ENCODE peak calls at places on chromosomes 6 and 20, in four cellular contexts. K is fibroblast of the aortic adventitia, J is foreskin fibroblast, H is astrocyte of the spinal cord. F is an unnamed sample.

GRCh38 chr6:85185977-85186376 is 263.9 kb upstream of the NT5E start:
- DNase-seq in K (peak), J (peak), H (peak), F (no peak)

GRCh38 chr6:11500008-11500407 is 37.5 kb upstream of the TMEM170B start:
- DNase-seq in K (peak), J (no peak), H (peak), F (peak)

GRCh38 chr6:17093692-17094091 is 8.2 kb upstream of the STMND1 start:
- DNase-seq in K (no peak), J (no peak), H (no peak), F (no peak)

GRCh38 chr20:14134004-14134403 is 138.7 kb downstream of the MACROD2 start:
- DNase-seq in K (no peak), J (no peak), H (no peak), F (no peak)

GRCh38 chr6:8939615-8940014 is 504.3 kb upstream of the SLC35B3 start:
- DNase-seq in K (no peak), J (no peak), H (no peak), F (no peak)

GRCh38 chr6:12298017-12298958 is 8.1 kb downstream of the EDN1 start:
- DNase-seq in K (no peak), J (no peak), H (no peak), F (no peak)

GRCh38 chr6:87832025-87832825 is 130.2 kb upstream of the AKIRIN2 start:
- DNase-seq in K (peak), J (peak), H (peak), F (peak)

GRCh38 chr6:21587925-21588811 is 5.4 kb upstream of the SOX4 start:
- DNase-seq in K (peak), J (peak), H (peak), F (no peak)

GRCh38 chr20:5065489-5066383 is 54.0 kb downstream of the PCNA start:
- DNase-seq in K (peak), J (peak), H (peak), F (peak)

GRCh38 chr6:39824030-39824926 is 32.1 kb downstream of the DAAM2 start:
- DNase-seq in K (no peak), J (no peak), H (peak), F (no peak)

GRCh38 chr6:69988458-69989126 is 122.2 kb downstream of the COL19A1 start:
- DNase-seq in K (no peak), J (no peak), H (no peak), F (no peak)

GRCh38 chr20:39298566-39299501 is 336.7 kb downstream of the DHX35 start:
- DNase-seq in K (no peak), J (no peak), H (no peak), F (no peak)

GRCh38 chr6:5537967-5538366 is 276.7 kb downstream of the FARS2 start:
- DNase-seq in K (peak), J (peak), H (no peak), F (no peak)

GRCh38 chr6:97026298-97026697 is 101.8 kb downstream of the KLHL32 start:
- DNase-seq in K (no peak), J (no peak), H (no peak), F (no peak)

GRCh38 chr6:119119989-119120388 is 41.5 kb upstream of the FAM184A start:
- DNase-seq in K (peak), J (peak), H (peak), F (no peak)
- H3K4me3 ChIP-seq in K (no peak), J (no peak), H (no peak), F (no peak)

GRCh38 chr6:90534337-90535025 is 52.4 kb downstream of the MAP3K7 start:
- DNase-seq in K (no peak), J (no peak), H (no peak), F (no peak)
- TF ChIP-seq CTCF in K (no peak), J (no peak), H (no peak), F (no peak)

DNA sequence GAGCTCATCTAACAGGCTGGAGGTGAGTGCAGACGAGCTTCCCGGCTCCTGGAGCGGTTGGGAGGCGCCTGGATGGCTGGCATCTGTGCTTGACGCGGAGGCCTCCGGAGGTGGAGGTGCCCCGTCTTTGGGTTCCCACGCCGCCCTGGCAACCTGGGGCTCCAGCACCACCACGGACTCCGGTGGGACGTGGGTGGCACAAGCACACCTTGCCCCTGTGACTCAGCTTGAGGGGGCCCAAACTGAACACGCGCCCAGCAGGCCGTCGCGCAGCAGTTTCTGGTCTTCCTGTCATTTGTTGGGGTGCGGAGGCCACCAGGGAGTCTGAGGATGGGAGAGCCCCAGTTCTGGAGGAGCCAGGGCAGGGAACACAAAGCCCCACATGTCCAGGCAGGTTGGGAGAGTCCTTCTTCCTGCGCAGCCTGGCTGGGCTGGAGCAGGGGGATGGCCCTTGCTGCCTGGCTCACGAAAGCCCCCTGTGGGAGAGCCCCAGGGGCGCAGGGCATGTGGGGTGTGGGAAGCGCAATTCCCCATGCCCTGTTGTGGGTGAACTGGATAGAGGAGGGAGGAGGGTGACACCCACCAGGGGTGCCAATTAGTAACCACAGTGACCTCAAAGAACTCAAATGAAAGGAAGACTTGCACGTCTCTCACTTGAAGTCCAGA is 1378.6 kb upstream of the DEFB115 start:
- DNase-seq in K (no peak), J (no peak), H (no peak), F (no peak)
- H3K4me3 ChIP-seq in K (no peak), J (no peak), H (peak), F (no peak)

DNA sequence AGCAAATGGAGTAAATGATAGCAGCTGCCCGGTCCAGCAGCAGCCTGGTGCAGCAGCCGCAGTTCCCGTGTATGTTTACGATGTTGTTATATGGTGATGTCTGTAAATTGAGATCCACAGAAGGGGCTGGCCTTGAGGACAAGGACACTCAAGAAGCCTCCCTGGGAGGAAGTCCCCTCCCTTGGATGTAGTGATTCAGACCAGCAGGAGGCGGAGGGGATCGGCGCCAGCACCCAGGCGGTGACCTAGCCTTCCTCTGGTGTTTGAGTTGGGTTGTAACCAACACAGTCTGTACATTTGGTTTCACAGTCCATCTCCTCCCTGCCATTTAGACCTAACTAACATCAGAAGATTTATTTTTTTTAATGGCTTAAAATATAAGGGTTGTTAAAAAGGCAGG is 187.8 kb downstream of the SYNDIG1 start:
- DNase-seq in K (peak), J (no peak), H (peak), F (peak)
- TF ChIP-seq CTCF in K (peak), J (no peak), H (peak), F (peak)

DNA sequence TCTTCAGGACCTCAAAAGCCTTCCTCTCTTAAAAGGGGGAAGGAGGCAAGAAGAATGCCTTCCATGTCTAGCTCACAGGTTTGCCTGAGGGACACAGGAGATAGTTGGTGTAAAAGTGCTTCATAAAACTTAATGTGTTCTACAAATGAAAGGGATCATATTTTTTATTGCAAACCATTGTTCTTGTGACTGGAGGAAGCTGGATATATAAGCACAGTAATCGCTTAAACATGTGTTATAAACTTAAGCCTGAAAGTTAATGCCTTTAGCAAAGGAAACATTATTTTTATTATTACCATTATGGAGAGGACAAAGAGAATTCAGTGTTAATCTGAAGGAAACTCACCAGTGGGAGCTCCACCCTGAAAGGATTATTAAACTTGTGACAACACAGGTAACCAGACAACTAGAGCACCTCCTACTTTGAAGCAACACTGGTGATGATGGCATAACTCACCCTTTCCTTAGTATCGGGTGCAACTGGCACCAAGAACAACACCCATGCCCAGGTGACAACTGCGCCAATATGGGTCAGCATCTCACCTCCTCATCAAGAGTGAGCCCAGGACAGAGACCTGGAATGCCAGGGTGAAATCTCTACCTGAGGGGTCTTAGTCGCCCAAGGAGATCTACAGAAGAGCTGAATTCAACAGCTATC is 288.7 kb upstream of the PRDM1 start:
- DNase-seq in K (no peak), J (no peak), H (no peak), F (no peak)
- H3K4me3 ChIP-seq in K (peak), J (no peak), H (no peak), F (no peak)

GRCh38 chr6:36735110-36735971 is 37.7 kb downstream of the RAB44 start:
- DNase-seq in K (peak), J (peak), H (peak), F (peak)
- TF ChIP-seq CTCF in K (peak), J (no peak), H (no peak), F (no peak)